ENCODE peak calls at places on chromosomes 6 and 20, in six cellular contexts. One of them, this sample, is unnamed.

GRCh38 chr6:156618600-156619205 is 158.5 kb upstream of the ARID1B start:
- DNase-seq in CD4-positive, alpha-beta memory T cell: no peak
- DNase-seq in heart left ventricle: no peak
- DNase-seq in breast epithelium: no peak
- DNase-seq in A673: peak
- DNase-seq in sigmoid colon: no peak
- DNase-seq in this sample: no peak

GRCh38 chr6:158867381-158868121 is 48.4 kb upstream of the EZR start:
- DNase-seq in CD4-positive, alpha-beta memory T cell: no peak
- DNase-seq in sigmoid colon: no peak
- DNase-seq in breast epithelium: no peak
- DNase-seq in heart left ventricle: no peak
- DNase-seq in A673: no peak
- DNase-seq in this sample: no peak

GRCh38 chr20:38559764-38560163 is 21.2 kb upstream of the ADIG start:
- DNase-seq in breast epithelium: no peak
- DNase-seq in A673: no peak
- DNase-seq in heart left ventricle: no peak
- DNase-seq in sigmoid colon: no peak
- DNase-seq in CD4-positive, alpha-beta memory T cell: no peak
- DNase-seq in this sample: no peak

GRCh38 chr20:56735087-56735642 is 106.1 kb downstream of the TFAP2C start:
- DNase-seq in sigmoid colon: peak
- DNase-seq in CD4-positive, alpha-beta memory T cell: no peak
- DNase-seq in heart left ventricle: no peak
- DNase-seq in breast epithelium: no peak
- DNase-seq in A673: no peak
- DNase-seq in this sample: no peak

GRCh38 chr6:74899416-74899815 is 306.4 kb downstream of the COL12A1 start:
- DNase-seq in CD4-positive, alpha-beta memory T cell: no peak
- DNase-seq in A673: peak
- DNase-seq in sigmoid colon: no peak
- DNase-seq in breast epithelium: no peak
- DNase-seq in heart left ventricle: no peak
- DNase-seq in this sample: no peak

GRCh38 chr20:2814587-2815051 is at the start of gene C20orf141:
- DNase-seq in heart left ventricle: no peak
- DNase-seq in A673: peak
- DNase-seq in CD4-positive, alpha-beta memory T cell: no peak
- DNase-seq in sigmoid colon: no peak
- DNase-seq in breast epithelium: peak
- DNase-seq in this sample: no peak

GRCh38 chr6:150008588-150008987 is 16.7 kb downstream of the RAET1L start:
- DNase-seq in heart left ventricle: no peak
- DNase-seq in A673: no peak
- DNase-seq in sigmoid colon: no peak
- DNase-seq in CD4-positive, alpha-beta memory T cell: no peak
- DNase-seq in breast epithelium: no peak
- DNase-seq in this sample: no peak

GRCh38 chr6:170111816-170112582 is 178.9 kb downstream of the DLL1 start:
- DNase-seq in CD4-positive, alpha-beta memory T cell: no peak
- DNase-seq in A673: no peak
- DNase-seq in heart left ventricle: peak
- DNase-seq in breast epithelium: no peak
- DNase-seq in sigmoid colon: peak
- DNase-seq in this sample: no peak

GRCh38 chr6:111764238-111765182 is 108.7 kb downstream of the FYN start:
- DNase-seq in CD4-positive, alpha-beta memory T cell: peak
- DNase-seq in heart left ventricle: no peak
- DNase-seq in breast epithelium: peak
- DNase-seq in A673: no peak
- DNase-seq in sigmoid colon: no peak
- DNase-seq in this sample: peak

GRCh38 chr20:44053046-44053445 is 133.9 kb downstream of the JPH2 start:
- DNase-seq in CD4-positive, alpha-beta memory T cell: no peak
- DNase-seq in heart left ventricle: no peak
- DNase-seq in breast epithelium: no peak
- DNase-seq in sigmoid colon: no peak
- DNase-seq in A673: no peak
- DNase-seq in this sample: no peak

GRCh38 chr6:132798820-132799538 is 542 bp upstream of the SLC18B1 start:
- DNase-seq in heart left ventricle: peak
- DNase-seq in sigmoid colon: peak
- DNase-seq in A673: peak
- DNase-seq in breast epithelium: peak
- DNase-seq in CD4-positive, alpha-beta memory T cell: peak
- DNase-seq in this sample: peak

GRCh38 chr6:6943411-6943810 is 164.3 kb upstream of the RREB1 start:
- DNase-seq in breast epithelium: no peak
- DNase-seq in CD4-positive, alpha-beta memory T cell: no peak
- DNase-seq in heart left ventricle: no peak
- DNase-seq in sigmoid colon: no peak
- DNase-seq in A673: no peak
- DNase-seq in this sample: no peak

GRCh38 chr6:2448826-2449571 is 203.6 kb upstream of the GMDS start:
- DNase-seq in A673: peak
- DNase-seq in sigmoid colon: no peak
- DNase-seq in heart left ventricle: no peak
- DNase-seq in CD4-positive, alpha-beta memory T cell: peak
- DNase-seq in breast epithelium: peak
- DNase-seq in this sample: no peak

GRCh38 chr20:47796952-47797351 is 11.7 kb upstream of the SULF2 start:
- DNase-seq in CD4-positive, alpha-beta memory T cell: no peak
- DNase-seq in breast epithelium: no peak
- DNase-seq in sigmoid colon: no peak
- DNase-seq in A673: no peak
- DNase-seq in heart left ventricle: no peak
- DNase-seq in this sample: no peak

GRCh38 chr20:59742351-59743095 is 138.2 kb downstream of the PHACTR3 start:
- DNase-seq in heart left ventricle: no peak
- DNase-seq in sigmoid colon: no peak
- DNase-seq in breast epithelium: no peak
- DNase-seq in A673: no peak
- DNase-seq in CD4-positive, alpha-beta memory T cell: no peak
- DNase-seq in this sample: no peak

GRCh38 chr20:2104236-2104635 is 2.6 kb downstream of the STK35 start:
- DNase-seq in heart left ventricle: no peak
- DNase-seq in sigmoid colon: no peak
- DNase-seq in A673: no peak
- DNase-seq in CD4-positive, alpha-beta memory T cell: no peak
- DNase-seq in breast epithelium: no peak
- DNase-seq in this sample: no peak

GRCh38 chr6:14732845-14733757 is 512.8 kb upstream of the JARID2 start:
- DNase-seq in CD4-positive, alpha-beta memory T cell: peak
- DNase-seq in breast epithelium: no peak
- DNase-seq in sigmoid colon: no peak
- DNase-seq in heart left ventricle: no peak
- DNase-seq in A673: no peak
- DNase-seq in this sample: no peak

GRCh38 chr6:5112065-5112799 is 27.1 kb downstream of the PPP1R3G start:
- DNase-seq in breast epithelium: no peak
- DNase-seq in CD4-positive, alpha-beta memory T cell: no peak
- DNase-seq in heart left ventricle: no peak
- DNase-seq in A673: peak
- DNase-seq in sigmoid colon: peak
- DNase-seq in this sample: no peak

GRCh38 chr6:54874349-54875048 is 27.9 kb downstream of the FAM83B start:
- DNase-seq in sigmoid colon: no peak
- DNase-seq in breast epithelium: no peak
- DNase-seq in A673: no peak
- DNase-seq in CD4-positive, alpha-beta memory T cell: no peak
- DNase-seq in heart left ventricle: no peak
- DNase-seq in this sample: no peak

GRCh38 chr6:133741375-133741861 is 147.5 kb upstream of the TCF21 start:
- DNase-seq in A673: no peak
- DNase-seq in sigmoid colon: no peak
- DNase-seq in heart left ventricle: no peak
- DNase-seq in CD4-positive, alpha-beta memory T cell: no peak
- DNase-seq in breast epithelium: no peak
- DNase-seq in this sample: no peak

GRCh38 chr6:45278367-45278766 is 49.8 kb upstream of the RUNX2 start:
- DNase-seq in breast epithelium: no peak
- DNase-seq in A673: no peak
- DNase-seq in heart left ventricle: no peak
- DNase-seq in CD4-positive, alpha-beta memory T cell: no peak
- DNase-seq in sigmoid colon: no peak
- DNase-seq in this sample: no peak

DNA sequence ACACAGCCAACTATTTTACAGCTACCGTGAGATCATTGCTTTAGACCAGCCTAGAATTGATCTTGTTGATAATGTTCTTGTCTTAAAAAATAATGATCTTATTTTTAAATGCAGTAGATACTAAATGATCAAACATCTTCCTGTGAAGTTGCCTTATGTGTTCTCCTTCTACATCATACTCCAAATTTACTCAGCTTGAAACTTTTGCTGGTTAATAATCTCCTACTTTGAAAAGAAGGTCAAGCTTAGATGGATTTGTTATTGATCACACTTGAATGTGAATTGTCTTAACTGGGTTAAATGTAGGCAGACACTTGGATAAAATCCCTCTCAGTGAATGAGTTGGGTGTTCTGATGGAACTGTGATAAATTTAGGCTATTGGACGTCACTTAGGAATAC is 91.9 kb downstream of the HAO1 start:
- DNase-seq in heart left ventricle: no peak
- DNase-seq in A673: no peak
- DNase-seq in sigmoid colon: no peak
- DNase-seq in breast epithelium: no peak
- DNase-seq in CD4-positive, alpha-beta memory T cell: no peak
- DNase-seq in this sample: no peak
- H3K4me3 ChIP-seq in heart left ventricle: no peak
- H3K4me3 ChIP-seq in A673: no peak
- H3K4me3 ChIP-seq in sigmoid colon: no peak
- H3K4me3 ChIP-seq in breast epithelium: no peak
- H3K4me3 ChIP-seq in CD4-positive, alpha-beta memory T cell: no peak
- H3K4me3 ChIP-seq in this sample: no peak

DNA sequence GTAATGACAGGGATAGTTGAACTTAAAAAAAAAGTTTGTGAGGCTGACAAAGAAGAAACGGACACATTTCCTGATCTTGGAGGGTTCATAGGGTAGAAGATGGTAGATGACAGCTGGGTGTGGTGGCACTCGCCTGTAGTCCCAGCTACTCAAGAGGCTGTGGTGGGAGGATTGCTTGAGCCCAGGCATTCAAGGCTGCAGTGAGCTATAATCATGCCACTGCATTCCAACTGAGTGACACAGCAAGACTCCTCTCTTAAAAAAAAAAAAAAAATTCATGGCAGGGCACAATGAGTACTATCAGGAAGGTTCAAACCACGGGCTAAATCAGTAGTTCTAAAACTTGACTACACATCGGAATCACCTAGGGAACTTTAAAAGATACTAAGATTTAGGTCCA is 2.0 kb upstream of the MICA start:
- DNase-seq in CD4-positive, alpha-beta memory T cell: no peak
- DNase-seq in breast epithelium: peak
- DNase-seq in A673: peak
- DNase-seq in sigmoid colon: peak
- DNase-seq in heart left ventricle: no peak
- DNase-seq in this sample: no peak
- H3K4me3 ChIP-seq in CD4-positive, alpha-beta memory T cell: peak
- H3K4me3 ChIP-seq in breast epithelium: peak
- H3K4me3 ChIP-seq in A673: peak
- H3K4me3 ChIP-seq in sigmoid colon: peak
- H3K4me3 ChIP-seq in heart left ventricle: peak
- H3K4me3 ChIP-seq in this sample: peak

GRCh38 chr6:142888461-142888860 is 56.5 kb downstream of the HIVEP2 start:
- DNase-seq in sigmoid colon: no peak
- DNase-seq in A673: no peak
- DNase-seq in heart left ventricle: no peak
- DNase-seq in CD4-positive, alpha-beta memory T cell: no peak
- DNase-seq in breast epithelium: no peak
- DNase-seq in this sample: no peak

GRCh38 chr6:142893088-142893487 is 51.9 kb downstream of the HIVEP2 start:
- DNase-seq in heart left ventricle: no peak
- DNase-seq in A673: no peak
- DNase-seq in CD4-positive, alpha-beta memory T cell: no peak
- DNase-seq in breast epithelium: no peak
- DNase-seq in sigmoid colon: no peak
- DNase-seq in this sample: no peak

GRCh38 chr6:142892254-142893021 is 52.5 kb downstream of the HIVEP2 start:
- DNase-seq in A673: no peak
- DNase-seq in breast epithelium: no peak
- DNase-seq in sigmoid colon: no peak
- DNase-seq in CD4-positive, alpha-beta memory T cell: no peak
- DNase-seq in heart left ventricle: no peak
- DNase-seq in this sample: no peak

GRCh38 chr6:142887534-142887933 is 57.4 kb downstream of the HIVEP2 start:
- DNase-seq in A673: no peak
- DNase-seq in heart left ventricle: no peak
- DNase-seq in breast epithelium: no peak
- DNase-seq in sigmoid colon: no peak
- DNase-seq in CD4-positive, alpha-beta memory T cell: peak
- DNase-seq in this sample: no peak

GRCh38 chr6:142891454-142891853 is 53.5 kb downstream of the HIVEP2 start:
- DNase-seq in breast epithelium: no peak
- DNase-seq in CD4-positive, alpha-beta memory T cell: no peak
- DNase-seq in sigmoid colon: no peak
- DNase-seq in A673: no peak
- DNase-seq in heart left ventricle: no peak
- DNase-seq in this sample: no peak
- H3K4me3 ChIP-seq in breast epithelium: no peak
- H3K4me3 ChIP-seq in CD4-positive, alpha-beta memory T cell: no peak
- H3K4me3 ChIP-seq in sigmoid colon: no peak
- H3K4me3 ChIP-seq in A673: no peak
- H3K4me3 ChIP-seq in heart left ventricle: no peak
- H3K4me3 ChIP-seq in this sample: no peak

DNA sequence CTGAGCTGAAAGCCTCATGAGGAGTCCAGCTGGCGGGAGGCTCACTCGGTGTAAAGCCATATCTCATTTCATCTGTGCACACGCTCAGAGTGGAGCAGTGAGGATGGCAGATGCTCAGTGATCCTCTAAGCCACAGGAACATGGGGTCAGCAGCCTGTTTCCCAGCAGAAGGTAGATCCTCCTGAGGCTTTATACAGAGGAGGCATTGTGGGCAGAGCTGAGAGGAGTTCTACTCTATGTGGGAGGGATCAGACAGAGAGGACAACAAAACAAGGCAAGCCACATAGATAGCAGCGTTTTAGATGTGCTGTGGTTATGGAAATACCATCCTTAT is 28.0 kb downstream of the ALDH8A1 start:
- DNase-seq in breast epithelium: no peak
- DNase-seq in heart left ventricle: no peak
- DNase-seq in A673: no peak
- DNase-seq in sigmoid colon: no peak
- DNase-seq in CD4-positive, alpha-beta memory T cell: no peak
- DNase-seq in this sample: no peak
- H3K4me3 ChIP-seq in breast epithelium: no peak
- H3K4me3 ChIP-seq in heart left ventricle: no peak
- H3K4me3 ChIP-seq in A673: no peak
- H3K4me3 ChIP-seq in sigmoid colon: no peak
- H3K4me3 ChIP-seq in CD4-positive, alpha-beta memory T cell: no peak
- H3K4me3 ChIP-seq in this sample: no peak

This sample was measured in GM12878.